ENCODE peak calls at places on chromosomes 6 and 20, in ten cellular contexts. A, L, N, K, S, W, M, E, I and B are unnamed samples.

GRCh38 chr6:140897804-140898573 is 1234.7 kb upstream of the GJE1 start:
- DNase-seq in A (no peak), L (no peak), N (no peak), K (peak), S (peak), W (peak), M (no peak), E (no peak), I (no peak), B (no peak)

GRCh38 chr20:49286689-49287551 is 9.1 kb upstream of the ZNFX1 start:
- DNase-seq in A (no peak), L (no peak), N (peak), K (peak), S (no peak), W (no peak), M (no peak), E (no peak), I (no peak), B (no peak)

GRCh38 chr6:52209672-52210626 is 23.8 kb downstream of the IL17A start:
- DNase-seq in A (no peak), L (no peak), N (no peak), K (no peak), S (no peak), W (no peak), M (no peak), E (no peak), I (no peak), B (no peak)

GRCh38 chr6:144285548-144285797 is 338 bp downstream of the UTRN start:
- DNase-seq in A (no peak), L (no peak), N (no peak), K (no peak), S (peak), W (no peak), M (no peak), E (peak), I (no peak), B (no peak)

GRCh38 chr6:65501045-65501444 is 206.0 kb downstream of the EYS start:
- DNase-seq in A (no peak), L (no peak), N (no peak), K (no peak), S (no peak), W (no peak), M (no peak), E (no peak), I (no peak), B (no peak)

GRCh38 chr6:42978487-42978792 is 541 bp downstream of the PEX6 start:
- DNase-seq in A (peak), L (peak), N (no peak), K (peak), S (peak), W (no peak), M (no peak), E (peak), I (peak), B (no peak)

GRCh38 chr6:33213166-33213988 is 5.1 kb downstream of the RING1 start:
- DNase-seq in A (no peak), L (no peak), N (no peak), K (no peak), S (no peak), W (peak), M (peak), E (no peak), I (no peak), B (no peak)

GRCh38 chr6:33927551-33927950 is 123.7 kb upstream of the MLN start:
- DNase-seq in A (no peak), L (peak), N (peak), K (no peak), S (no peak), W (no peak), M (no peak), E (no peak), I (no peak), B (no peak)

GRCh38 chr6:166989427-166990034 is 9.7 kb upstream of the CEP43 start:
- DNase-seq in A (no peak), L (no peak), N (no peak), K (no peak), S (no peak), W (no peak), M (peak), E (no peak), I (no peak), B (no peak)

GRCh38 chr6:32081168-32081624 is 27.9 kb downstream of the TNXB start:
- DNase-seq in A (peak), L (peak), N (peak), K (peak), S (no peak), W (no peak), M (peak), E (no peak), I (no peak), B (no peak)

GRCh38 chr20:13455713-13456112 is 183.0 kb downstream of the TASP1 start:
- DNase-seq in A (no peak), L (no peak), N (no peak), K (no peak), S (no peak), W (no peak), M (peak), E (no peak), I (no peak), B (no peak)

GRCh38 chr6:157148391-157149323 is 174.7 kb downstream of the TMEM242 start:
- DNase-seq in A (peak), L (peak), N (peak), K (peak), S (no peak), W (peak), M (peak), E (peak), I (no peak), B (no peak)

GRCh38 chr6:166671434-166672061 is 44.5 kb upstream of the RPS6KA2 start:
- DNase-seq in A (no peak), L (no peak), N (peak), K (no peak), S (no peak), W (no peak), M (peak), E (no peak), I (no peak), B (peak)

GRCh38 chr6:89941031-89941775 is 46.9 kb downstream of the GJA10 start:
- DNase-seq in A (no peak), L (no peak), N (peak), K (no peak), S (peak), W (no peak), M (no peak), E (no peak), I (no peak), B (no peak)

GRCh38 chr20:50304501-50304856 is 113.8 kb downstream of the CEBPB start:
- DNase-seq in A (peak), L (no peak), N (peak), K (no peak), S (no peak), W (no peak), M (peak), E (no peak), I (peak), B (no peak)

GRCh38 chr6:14117158-14118090 is at the start of gene CD83:
- DNase-seq in A (peak), L (peak), N (peak), K (peak), S (peak), W (peak), M (peak), E (peak), I (peak), B (no peak)

GRCh38 chr6:125867483-125867935 is 76.7 kb downstream of the NCOA7 start:
- DNase-seq in A (no peak), L (no peak), N (peak), K (peak), S (peak), W (no peak), M (peak), E (no peak), I (peak), B (no peak)

GRCh38 chr20:52800734-52801627 is 171.2 kb upstream of the TSHZ2 start:
- DNase-seq in A (no peak), L (no peak), N (no peak), K (no peak), S (no peak), W (no peak), M (no peak), E (no peak), I (no peak), B (no peak)

GRCh38 chr6:154613137-154613676 is 102.7 kb upstream of the CNKSR3 start:
- DNase-seq in A (no peak), L (peak), N (peak), K (peak), S (no peak), W (no peak), M (peak), E (no peak), I (no peak), B (no peak)

GRCh38 chr6:81950877-81951276 is 198.4 kb upstream of the TENT5A start:
- DNase-seq in A (no peak), L (peak), N (peak), K (no peak), S (no peak), W (no peak), M (no peak), E (no peak), I (no peak), B (no peak)

GRCh38 chr6:110951986-110952794 is 6.3 kb upstream of the GTF3C6 start:
- DNase-seq in A (no peak), L (peak), N (peak), K (no peak), S (no peak), W (no peak), M (peak), E (peak), I (no peak), B (no peak)

GRCh38 chr6:11093065-11093590 is 506 bp upstream of the SMIM13 start:
- DNase-seq in A (no peak), L (no peak), N (peak), K (no peak), S (no peak), W (no peak), M (peak), E (peak), I (peak), B (no peak)

GRCh38 chr6:113432729-113433505 is 424.2 kb upstream of the MARCKS start:
- DNase-seq in A (no peak), L (no peak), N (no peak), K (no peak), S (no peak), W (no peak), M (no peak), E (no peak), I (no peak), B (no peak)

GRCh38 chr20:50513169-50514034 is 3.2 kb downstream of the PTPN1 start:
- DNase-seq in A (no peak), L (no peak), N (peak), K (no peak), S (no peak), W (no peak), M (peak), E (no peak), I (no peak), B (no peak)

GRCh38 chr6:52136934-52137467 is 49.2 kb upstream of the IL17A start:
- DNase-seq in A (no peak), L (no peak), N (no peak), K (no peak), S (no peak), W (no peak), M (no peak), E (no peak), I (no peak), B (no peak)

GRCh38 chr6:170176621-170177382 is 114.1 kb downstream of the DLL1 start:
- DNase-seq in A (peak), L (no peak), N (no peak), K (no peak), S (no peak), W (peak), M (no peak), E (peak), I (no peak), B (no peak)

GRCh38 chr6:90086517-90086916 is 192.2 kb downstream of the GJA10 start:
- DNase-seq in A (no peak), L (no peak), N (peak), K (no peak), S (no peak), W (no peak), M (no peak), E (no peak), I (no peak), B (no peak)

GRCh38 chr6:77339926-77340325 is 123.4 kb downstream of the HTR1B start:
- DNase-seq in A (no peak), L (no peak), N (no peak), K (no peak), S (no peak), W (no peak), M (no peak), E (no peak), I (no peak), B (no peak)

GRCh38 chr6:155442562-155442961 is 13.1 kb downstream of the NOX3 start:
- DNase-seq in A (no peak), L (no peak), N (no peak), K (no peak), S (no peak), W (no peak), M (no peak), E (no peak), I (no peak), B (no peak)

GRCh38 chr6:42394151-42394550 is 57.6 kb downstream of the TRERF1 start:
- DNase-seq in A (no peak), L (no peak), N (no peak), K (no peak), S (no peak), W (no peak), M (no peak), E (no peak), I (no peak), B (no peak)

GRCh38 chr6:152267967-152268845 is 369.0 kb downstream of the SYNE1 start:
- DNase-seq in A (no peak), L (no peak), N (no peak), K (peak), S (no peak), W (no peak), M (peak), E (peak), I (no peak), B (no peak)

GRCh38 chr6:35411066-35411465 is 41.1 kb upstream of the FANCE start:
- DNase-seq in A (no peak), L (no peak), N (no peak), K (no peak), S (no peak), W (no peak), M (no peak), E (no peak), I (no peak), B (no peak)

GRCh38 chr20:60512436-60512835 is 554.2 kb downstream of the CDH26 start:
- DNase-seq in A (no peak), L (peak), N (peak), K (no peak), S (no peak), W (no peak), M (peak), E (no peak), I (peak), B (no peak)

GRCh38 chr6:109076421-109076820 is 18.2 kb downstream of the SESN1 start:
- DNase-seq in A (no peak), L (no peak), N (no peak), K (no peak), S (no peak), W (no peak), M (no peak), E (no peak), I (no peak), B (no peak)
- TF ChIP-seq CTCF in A (no peak), L (no peak), N (no peak), K (no peak), S (no peak), W (no peak), M (no peak), E (no peak), I (no peak), B (no peak)

DNA sequence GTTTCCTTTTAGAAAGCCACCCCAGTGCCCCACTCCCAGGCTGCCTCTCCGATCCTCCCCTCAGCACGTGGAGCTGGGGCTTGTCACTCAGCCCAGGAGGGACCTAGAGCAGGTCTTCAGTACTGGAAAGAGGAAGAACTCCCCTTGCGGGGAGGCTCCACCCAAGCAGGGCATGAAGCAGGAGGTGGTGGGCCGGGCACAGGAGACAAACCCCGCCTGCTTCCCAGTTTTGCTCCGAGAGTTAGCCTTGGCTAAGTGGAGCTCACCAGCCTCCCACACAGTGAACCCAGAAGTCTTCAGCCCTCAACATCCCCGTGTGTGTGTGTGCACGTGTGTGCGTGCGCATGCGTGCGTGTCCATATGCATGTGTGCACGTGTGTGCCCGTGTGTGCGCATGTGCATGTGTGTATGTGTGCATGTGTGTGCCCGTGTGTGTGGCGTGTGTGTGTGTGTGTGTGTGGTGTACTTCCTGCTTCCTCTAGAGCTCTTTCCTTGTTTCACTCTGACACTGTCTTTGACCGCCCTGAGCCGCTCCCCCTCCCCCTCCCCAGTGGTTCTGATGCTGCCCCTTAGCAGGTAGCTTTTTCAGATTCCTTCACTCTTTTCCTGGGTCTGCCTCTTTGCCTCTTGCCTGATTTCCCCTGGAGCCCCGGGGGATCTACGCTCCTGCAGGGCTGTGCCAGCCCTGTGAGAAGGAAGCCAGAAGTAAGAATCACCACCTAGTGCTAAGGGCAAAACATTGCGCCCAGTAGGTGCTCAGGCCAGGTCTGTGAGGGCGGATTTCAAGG is 239.8 kb downstream of the CDC5L start:
- DNase-seq in A (peak), L (no peak), N (no peak), K (no peak), S (peak), W (peak), M (no peak), E (no peak), I (peak), B (no peak)
- TF ChIP-seq CTCF in A (no peak), L (peak), N (no peak), K (no peak), S (no peak), W (no peak), M (no peak), E (no peak), I (peak), B (no peak)

DNA sequence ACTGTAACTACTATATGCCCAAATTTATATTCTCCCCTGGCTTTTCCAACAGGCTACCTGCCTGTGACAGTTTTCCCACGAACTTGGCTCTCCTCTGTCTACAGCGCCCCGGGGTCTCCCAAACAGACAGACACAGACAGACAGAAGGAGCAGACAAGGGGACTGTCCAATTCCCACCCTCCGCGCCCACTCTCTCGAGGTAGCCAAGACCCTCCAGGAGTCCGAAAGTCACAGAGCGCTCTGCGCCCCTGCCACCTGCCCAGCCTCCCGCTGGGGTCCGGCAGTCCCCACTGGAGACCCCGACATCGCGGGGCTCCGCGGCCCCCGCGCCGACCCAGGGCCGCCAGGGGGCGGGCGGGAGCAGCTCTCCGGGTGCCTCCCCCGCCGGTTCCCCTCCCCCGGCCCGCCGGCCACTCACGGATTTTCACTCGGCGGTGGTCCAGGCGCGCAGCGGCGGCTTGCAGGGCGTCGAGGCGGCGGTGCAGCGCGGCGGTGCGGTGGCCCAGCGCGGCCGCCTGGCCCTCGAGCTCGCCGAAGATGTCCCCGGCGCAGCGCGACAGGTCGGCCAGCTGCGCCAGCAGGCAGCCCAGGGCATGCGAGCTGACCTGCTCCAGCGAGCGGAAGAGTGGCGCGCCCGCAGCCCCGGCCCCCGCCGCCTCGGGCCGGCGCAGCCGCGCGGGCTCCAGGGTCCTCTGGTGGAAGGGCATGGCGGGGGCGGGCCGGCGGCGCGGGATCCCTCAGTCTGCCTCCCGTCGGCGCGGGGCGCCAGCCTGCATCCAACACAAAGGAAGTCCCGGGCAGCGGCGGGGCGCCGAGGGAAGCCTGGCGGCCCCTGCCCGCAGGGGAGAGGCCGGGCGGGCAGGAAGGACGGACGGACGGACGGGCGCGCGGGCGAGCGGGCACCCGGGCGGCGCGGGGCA is 81.3 kb upstream of the CCDC28A start:
- DNase-seq in A (peak), L (peak), N (peak), K (peak), S (peak), W (peak), M (peak), E (peak), I (peak), B (no peak)
- TF ChIP-seq CTCF in A (peak), L (peak), N (peak), K (peak), S (peak), W (peak), M (peak), E (peak), I (peak), B (peak)

GRCh38 chr6:2209226-2209809 is 36.1 kb downstream of the GMDS start:
- DNase-seq in A (no peak), L (peak), N (no peak), K (peak), S (no peak), W (no peak), M (peak), E (no peak), I (peak), B (no peak)
- TF ChIP-seq CTCF in A (peak), L (peak), N (peak), K (peak), S (peak), W (peak), M (peak), E (peak), I (peak), B (peak)

GRCh38 chr20:35001596-35002362 is 46.1 kb downstream of the MYH7B start:
- DNase-seq in A (peak), L (no peak), N (no peak), K (no peak), S (peak), W (no peak), M (no peak), E (no peak), I (no peak), B (peak)
- TF ChIP-seq CTCF in A (no peak), L (peak), N (no peak), K (no peak), S (no peak), W (no peak), M (peak), E (peak), I (peak), B (peak)

GRCh38 chr20:43911066-43911465 is 3.6 kb upstream of the TOX2 start:
- DNase-seq in A (no peak), L (peak), N (peak), K (peak), S (no peak), W (no peak), M (peak), E (no peak), I (no peak), B (no peak)
- TF ChIP-seq CTCF in A (no peak), L (peak), N (peak), K (peak), S (peak), W (no peak), M (peak), E (no peak), I (peak), B (no peak)

DNA sequence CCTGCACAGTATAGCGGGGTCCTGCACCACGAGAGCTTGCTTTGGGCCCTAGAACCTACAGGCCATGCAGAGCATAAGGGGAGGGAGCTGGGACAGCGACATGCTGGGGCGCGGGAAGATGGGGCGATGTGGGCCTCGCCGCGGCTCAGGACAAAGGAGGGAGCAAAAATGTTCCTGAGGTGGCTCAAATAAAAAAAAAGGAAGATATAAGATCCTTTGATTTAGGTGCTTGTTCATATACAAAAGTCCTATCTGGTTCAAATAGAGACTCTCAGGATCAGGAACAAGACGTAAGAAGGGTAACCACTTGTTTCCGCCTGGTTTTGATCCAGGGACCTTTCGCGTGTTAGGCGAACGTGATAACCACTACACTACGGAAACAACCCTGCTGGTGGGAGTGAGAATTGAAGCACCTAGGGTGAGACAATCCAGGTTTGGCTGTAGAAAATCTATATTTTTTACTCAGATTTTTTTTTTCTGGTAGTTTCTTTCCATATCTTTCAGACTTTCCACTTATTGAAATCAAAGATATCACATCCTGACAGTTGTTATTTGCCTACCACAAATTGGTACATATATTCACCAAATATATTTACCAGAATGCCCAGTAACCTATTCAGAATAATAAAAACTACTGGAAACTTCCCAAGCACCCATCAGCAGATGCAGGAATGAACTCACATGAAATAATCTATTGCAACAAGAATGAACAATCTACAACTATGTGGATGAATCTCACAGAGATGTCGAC is 177.9 kb upstream of the ZNF184 start:
- DNase-seq in A (no peak), L (peak), N (peak), K (peak), S (no peak), W (no peak), M (peak), E (no peak), I (peak), B (no peak)
- TF ChIP-seq CTCF in A (no peak), L (peak), N (peak), K (peak), S (no peak), W (no peak), M (peak), E (no peak), I (peak), B (peak)